ENCODE peak calls at places on chromosomes 4 and X, in seven cellular contexts. Z is HEK293T; U is AG10803; J is stimulated activated naive CD8-positive, alpha-beta T cell treated with anti-CD3 and anti-CD28 coated beads, Interleukin-15, Interleukin-2, amounts not matched to agents 100 U/mL and 50 U/mL, for 24 hours; X is A172; R is GM03348; W is NCI-H1694 treated with DMSO at 0.1 percent for 48 hours. D is an unnamed sample.

GRCh38 chrX:116873678-116874077 is 410.9 kb upstream of the CT83 start:
- DNase-seq in Z (no peak), W (no peak), X (no peak), J (no peak), R (peak), U (peak), D (no peak)

GRCh38 chrX:69153060-69153730 is 12.1 kb downstream of the PJA1 start:
- DNase-seq in Z (no peak), J (no peak), R (no peak), X (no peak), W (no peak), U (peak), D (no peak)

GRCh38 chr4:5018096-5018495 is 1.2 kb downstream of the CYTL1 start:
- DNase-seq in U (no peak), W (no peak), X (no peak), Z (no peak), R (no peak), J (no peak), D (no peak)

GRCh38 chr4:85860066-85860465 is 385.1 kb downstream of the ARHGAP24 start:
- DNase-seq in X (peak), R (peak), U (peak), Z (no peak), W (no peak), J (no peak), D (peak)

GRCh38 chr4:139555705-139556070 is 331 bp downstream of the SETD7 start:
- DNase-seq in R (peak), X (no peak), Z (no peak), J (no peak), W (no peak), U (no peak), D (no peak)

GRCh38 chrX:110082156-110082555 is 79.2 kb downstream of the TMEM164 start:
- DNase-seq in W (no peak), Z (no peak), X (no peak), R (peak), U (peak), J (no peak), D (no peak)

GRCh38 chrX:27918799-27919198 is 62.5 kb downstream of the DCAF8L1 start:
- DNase-seq in X (peak), Z (no peak), R (no peak), J (no peak), U (no peak), W (no peak), D (no peak)

GRCh38 chrX:119539872-119540271 is 25.3 kb downstream of the STEEP1 start:
- DNase-seq in W (no peak), U (no peak), X (no peak), Z (peak), R (no peak), J (peak), D (no peak)

GRCh38 chr4:17128268-17128667 is 229.8 kb upstream of the LDB2 start:
- DNase-seq in J (no peak), R (peak), U (peak), Z (no peak), X (no peak), W (no peak), D (no peak)

GRCh38 chr4:153154010-153154975 is 50.0 kb upstream of the TRIM2 start:
- DNase-seq in J (no peak), Z (no peak), W (peak), R (peak), U (peak), X (no peak), D (no peak)

GRCh38 chr4:891747-892146 is 40.4 kb downstream of the GAK start:
- DNase-seq in X (no peak), J (peak), W (no peak), U (no peak), R (no peak), Z (peak), D (no peak)

GRCh38 chr4:13327991-13328390 is 156.1 kb downstream of the RAB28 start:
- DNase-seq in X (no peak), U (peak), R (peak), W (no peak), J (no peak), Z (no peak), D (no peak)

GRCh38 chrX:46865281-46865680 is 28.4 kb downstream of the RP2 start:
- DNase-seq in U (peak), R (peak), X (peak), J (no peak), Z (no peak), W (no peak), D (peak)

GRCh38 chrX:79413009-79413408 is 45.9 kb upstream of the ITM2A start:
- DNase-seq in X (no peak), U (peak), J (no peak), W (no peak), R (peak), Z (no peak), D (no peak)

GRCh38 chr4:74483226-74483911 is 38.4 kb downstream of the AREG start:
- DNase-seq in Z (no peak), X (no peak), R (no peak), J (no peak), U (no peak), W (no peak), D (no peak)

GRCh38 chr4:3253808-3254207 is 4.8 kb downstream of the MSANTD1 start:
- DNase-seq in X (no peak), R (no peak), J (no peak), Z (no peak), U (no peak), W (no peak), D (no peak)

GRCh38 chr4:179272282-179272681 is 1830.0 kb upstream of the AGA start:
- DNase-seq in W (no peak), R (no peak), Z (no peak), U (no peak), J (no peak), X (no peak), D (no peak)

GRCh38 chr4:2942037-2942531 is 21.1 kb downstream of the NOP14 start:
- DNase-seq in U (no peak), Z (no peak), X (no peak), J (no peak), R (no peak), W (no peak), D (no peak)

GRCh38 chr4:8110071-8110986 is 48.3 kb downstream of the ABLIM2 start:
- DNase-seq in U (no peak), X (no peak), J (peak), Z (no peak), R (no peak), W (no peak), D (no peak)

GRCh38 chrX:104335765-104336164 is 81.0 kb upstream of the ESX1 start:
- DNase-seq in U (peak), W (no peak), Z (no peak), R (peak), J (no peak), X (peak), D (peak)

GRCh38 chr4:1196421-1197183 is 24.2 kb upstream of the SPON2 start:
- DNase-seq in R (no peak), Z (no peak), W (no peak), X (no peak), J (peak), U (no peak), D (no peak)

GRCh38 chrX:70554081-70554480 is 109.4 kb downstream of the DLG3 start:
- DNase-seq in R (peak), U (peak), X (peak), J (no peak), Z (no peak), W (no peak), D (no peak)